ENCODE peak calls at places on chromosomes 6 and 20, in ten cellular contexts. One of them, this sample, is unnamed.

GRCh38 chr6:134722996-134723871 is 226.7 kb downstream of the ALDH8A1 start:
- DNase-seq in heart left ventricle: no peak
- DNase-seq in thoracic aorta: no peak
- DNase-seq in naive thymus-derived CD4-positive, alpha-beta T cell: no peak
- DNase-seq in iPS DF 6.9: no peak
- DNase-seq in right lobe of liver: no peak
- DNase-seq in breast epithelium: no peak
- DNase-seq in tibial artery: no peak
- DNase-seq in left ventricle myocardium inferior: no peak
- DNase-seq in psoas muscle: no peak
- DNase-seq in this sample: no peak

GRCh38 chr6:91476000-91476399 is 889.1 kb upstream of the MAP3K7 start:
- DNase-seq in heart left ventricle: no peak
- DNase-seq in psoas muscle: no peak
- DNase-seq in left ventricle myocardium inferior: no peak
- DNase-seq in iPS DF 6.9: no peak
- DNase-seq in thoracic aorta: no peak
- DNase-seq in right lobe of liver: no peak
- DNase-seq in tibial artery: no peak
- DNase-seq in naive thymus-derived CD4-positive, alpha-beta T cell: no peak
- DNase-seq in breast epithelium: no peak
- DNase-seq in this sample: peak

GRCh38 chr6:3026811-3027626 is 27.3 kb downstream of the NQO2 start:
- DNase-seq in tibial artery: no peak
- DNase-seq in left ventricle myocardium inferior: no peak
- DNase-seq in thoracic aorta: no peak
- DNase-seq in heart left ventricle: no peak
- DNase-seq in right lobe of liver: no peak
- DNase-seq in iPS DF 6.9: no peak
- DNase-seq in breast epithelium: no peak
- DNase-seq in naive thymus-derived CD4-positive, alpha-beta T cell: no peak
- DNase-seq in psoas muscle: no peak
- DNase-seq in this sample: no peak

GRCh38 chr6:130681028-130681427 is 146.2 kb upstream of the SMLR1 start:
- DNase-seq in psoas muscle: no peak
- DNase-seq in left ventricle myocardium inferior: no peak
- DNase-seq in heart left ventricle: no peak
- DNase-seq in thoracic aorta: no peak
- DNase-seq in tibial artery: no peak
- DNase-seq in iPS DF 6.9: no peak
- DNase-seq in right lobe of liver: no peak
- DNase-seq in naive thymus-derived CD4-positive, alpha-beta T cell: no peak
- DNase-seq in breast epithelium: no peak
- DNase-seq in this sample: no peak

GRCh38 chr6:122730775-122731386 is 48.6 kb upstream of the FABP7 start:
- DNase-seq in naive thymus-derived CD4-positive, alpha-beta T cell: no peak
- DNase-seq in iPS DF 6.9: no peak
- DNase-seq in right lobe of liver: no peak
- DNase-seq in breast epithelium: no peak
- DNase-seq in tibial artery: no peak
- DNase-seq in left ventricle myocardium inferior: no peak
- DNase-seq in heart left ventricle: no peak
- DNase-seq in thoracic aorta: no peak
- DNase-seq in psoas muscle: no peak
- DNase-seq in this sample: no peak

GRCh38 chr20:60882776-60883303 is 369.2 kb upstream of the CDH4 start:
- DNase-seq in psoas muscle: no peak
- DNase-seq in left ventricle myocardium inferior: no peak
- DNase-seq in breast epithelium: no peak
- DNase-seq in thoracic aorta: no peak
- DNase-seq in iPS DF 6.9: no peak
- DNase-seq in tibial artery: no peak
- DNase-seq in naive thymus-derived CD4-positive, alpha-beta T cell: no peak
- DNase-seq in heart left ventricle: no peak
- DNase-seq in right lobe of liver: no peak
- DNase-seq in this sample: no peak

GRCh38 chr6:152986978-152987377 is 4.1 kb upstream of the FBXO5 start:
- DNase-seq in iPS DF 6.9: no peak
- DNase-seq in right lobe of liver: no peak
- DNase-seq in heart left ventricle: no peak
- DNase-seq in breast epithelium: no peak
- DNase-seq in naive thymus-derived CD4-positive, alpha-beta T cell: no peak
- DNase-seq in left ventricle myocardium inferior: no peak
- DNase-seq in thoracic aorta: no peak
- DNase-seq in tibial artery: no peak
- DNase-seq in psoas muscle: no peak
- DNase-seq in this sample: no peak

GRCh38 chr6:14121936-14122344 is 4.4 kb downstream of the CD83 start:
- DNase-seq in iPS DF 6.9: no peak
- DNase-seq in breast epithelium: no peak
- DNase-seq in tibial artery: peak
- DNase-seq in heart left ventricle: no peak
- DNase-seq in thoracic aorta: no peak
- DNase-seq in left ventricle myocardium inferior: no peak
- DNase-seq in naive thymus-derived CD4-positive, alpha-beta T cell: no peak
- DNase-seq in right lobe of liver: no peak
- DNase-seq in psoas muscle: no peak
- DNase-seq in this sample: no peak

GRCh38 chr20:2010533-2010932 is 16.7 kb upstream of the PDYN start:
- DNase-seq in heart left ventricle: no peak
- DNase-seq in iPS DF 6.9: no peak
- DNase-seq in right lobe of liver: no peak
- DNase-seq in psoas muscle: no peak
- DNase-seq in thoracic aorta: no peak
- DNase-seq in naive thymus-derived CD4-positive, alpha-beta T cell: no peak
- DNase-seq in left ventricle myocardium inferior: no peak
- DNase-seq in breast epithelium: no peak
- DNase-seq in tibial artery: no peak
- DNase-seq in this sample: no peak

GRCh38 chr6:71211799-71212198 is 76.8 kb upstream of the OGFRL1 start:
- DNase-seq in naive thymus-derived CD4-positive, alpha-beta T cell: no peak
- DNase-seq in breast epithelium: no peak
- DNase-seq in heart left ventricle: no peak
- DNase-seq in iPS DF 6.9: no peak
- DNase-seq in thoracic aorta: no peak
- DNase-seq in psoas muscle: no peak
- DNase-seq in tibial artery: no peak
- DNase-seq in left ventricle myocardium inferior: no peak
- DNase-seq in right lobe of liver: no peak
- DNase-seq in this sample: no peak

GRCh38 chr20:2217857-2218529 is 77.8 kb upstream of the TGM3 start:
- DNase-seq in thoracic aorta: no peak
- DNase-seq in naive thymus-derived CD4-positive, alpha-beta T cell: no peak
- DNase-seq in heart left ventricle: no peak
- DNase-seq in psoas muscle: no peak
- DNase-seq in tibial artery: no peak
- DNase-seq in breast epithelium: no peak
- DNase-seq in left ventricle myocardium inferior: no peak
- DNase-seq in iPS DF 6.9: no peak
- DNase-seq in right lobe of liver: no peak
- DNase-seq in this sample: peak

GRCh38 chr6:110340566-110340965 is 17.6 kb downstream of the METTL24 start:
- DNase-seq in left ventricle myocardium inferior: no peak
- DNase-seq in tibial artery: no peak
- DNase-seq in breast epithelium: no peak
- DNase-seq in right lobe of liver: no peak
- DNase-seq in iPS DF 6.9: no peak
- DNase-seq in psoas muscle: no peak
- DNase-seq in naive thymus-derived CD4-positive, alpha-beta T cell: no peak
- DNase-seq in thoracic aorta: no peak
- DNase-seq in heart left ventricle: no peak
- DNase-seq in this sample: no peak

GRCh38 chr6:48764261-48764660 is 653.3 kb upstream of the PTCHD4 start:
- DNase-seq in breast epithelium: no peak
- DNase-seq in thoracic aorta: no peak
- DNase-seq in iPS DF 6.9: no peak
- DNase-seq in left ventricle myocardium inferior: no peak
- DNase-seq in naive thymus-derived CD4-positive, alpha-beta T cell: no peak
- DNase-seq in psoas muscle: no peak
- DNase-seq in right lobe of liver: no peak
- DNase-seq in heart left ventricle: no peak
- DNase-seq in tibial artery: no peak
- DNase-seq in this sample: no peak

GRCh38 chr6:28537065-28537464 is 11.4 kb downstream of the GPX5 start:
- DNase-seq in psoas muscle: no peak
- DNase-seq in left ventricle myocardium inferior: no peak
- DNase-seq in heart left ventricle: no peak
- DNase-seq in right lobe of liver: no peak
- DNase-seq in thoracic aorta: no peak
- DNase-seq in breast epithelium: no peak
- DNase-seq in naive thymus-derived CD4-positive, alpha-beta T cell: no peak
- DNase-seq in tibial artery: no peak
- DNase-seq in iPS DF 6.9: no peak
- DNase-seq in this sample: no peak

GRCh38 chr6:129029778-129030177 is 146.8 kb downstream of the LAMA2 start:
- DNase-seq in iPS DF 6.9: no peak
- DNase-seq in naive thymus-derived CD4-positive, alpha-beta T cell: no peak
- DNase-seq in tibial artery: no peak
- DNase-seq in right lobe of liver: no peak
- DNase-seq in left ventricle myocardium inferior: no peak
- DNase-seq in psoas muscle: no peak
- DNase-seq in thoracic aorta: no peak
- DNase-seq in breast epithelium: no peak
- DNase-seq in heart left ventricle: no peak
- DNase-seq in this sample: no peak

GRCh38 chr6:159074120-159074684 is 29.4 kb upstream of the TAGAP start:
- DNase-seq in right lobe of liver: no peak
- DNase-seq in psoas muscle: no peak
- DNase-seq in breast epithelium: no peak
- DNase-seq in thoracic aorta: no peak
- DNase-seq in naive thymus-derived CD4-positive, alpha-beta T cell: no peak
- DNase-seq in left ventricle myocardium inferior: no peak
- DNase-seq in iPS DF 6.9: no peak
- DNase-seq in heart left ventricle: no peak
- DNase-seq in tibial artery: no peak
- DNase-seq in this sample: peak
- H3K27ac ChIP-seq in right lobe of liver: no peak
- H3K27ac ChIP-seq in psoas muscle: no peak
- H3K27ac ChIP-seq in breast epithelium: no peak
- H3K27ac ChIP-seq in thoracic aorta: no peak
- H3K27ac ChIP-seq in naive thymus-derived CD4-positive, alpha-beta T cell: no peak
- H3K27ac ChIP-seq in left ventricle myocardium inferior: no peak
- H3K27ac ChIP-seq in iPS DF 6.9: no peak
- H3K27ac ChIP-seq in heart left ventricle: no peak
- H3K27ac ChIP-seq in tibial artery: no peak
- H3K27ac ChIP-seq in this sample: peak

GRCh38 chr6:117504478-117505144 is 22.1 kb downstream of the DCBLD1 start:
- DNase-seq in tibial artery: no peak
- DNase-seq in heart left ventricle: no peak
- DNase-seq in iPS DF 6.9: no peak
- DNase-seq in psoas muscle: no peak
- DNase-seq in breast epithelium: no peak
- DNase-seq in thoracic aorta: no peak
- DNase-seq in left ventricle myocardium inferior: no peak
- DNase-seq in naive thymus-derived CD4-positive, alpha-beta T cell: no peak
- DNase-seq in right lobe of liver: no peak
- DNase-seq in this sample: no peak
- H3K27ac ChIP-seq in tibial artery: no peak
- H3K27ac ChIP-seq in heart left ventricle: no peak
- H3K27ac ChIP-seq in iPS DF 6.9: no peak
- H3K27ac ChIP-seq in psoas muscle: no peak
- H3K27ac ChIP-seq in breast epithelium: no peak
- H3K27ac ChIP-seq in thoracic aorta: no peak
- H3K27ac ChIP-seq in left ventricle myocardium inferior: no peak
- H3K27ac ChIP-seq in naive thymus-derived CD4-positive, alpha-beta T cell: no peak
- H3K27ac ChIP-seq in right lobe of liver: no peak
- H3K27ac ChIP-seq in this sample: no peak

GRCh38 chr6:79385893-79386292 is 151.3 kb downstream of the LCA5 start:
- DNase-seq in left ventricle myocardium inferior: no peak
- DNase-seq in tibial artery: no peak
- DNase-seq in right lobe of liver: no peak
- DNase-seq in heart left ventricle: no peak
- DNase-seq in thoracic aorta: no peak
- DNase-seq in psoas muscle: no peak
- DNase-seq in breast epithelium: no peak
- DNase-seq in iPS DF 6.9: no peak
- DNase-seq in naive thymus-derived CD4-positive, alpha-beta T cell: no peak
- DNase-seq in this sample: no peak
- H3K27ac ChIP-seq in left ventricle myocardium inferior: peak
- H3K27ac ChIP-seq in tibial artery: no peak
- H3K27ac ChIP-seq in right lobe of liver: no peak
- H3K27ac ChIP-seq in heart left ventricle: no peak
- H3K27ac ChIP-seq in thoracic aorta: no peak
- H3K27ac ChIP-seq in psoas muscle: no peak
- H3K27ac ChIP-seq in breast epithelium: no peak
- H3K27ac ChIP-seq in iPS DF 6.9: no peak
- H3K27ac ChIP-seq in naive thymus-derived CD4-positive, alpha-beta T cell: no peak
- H3K27ac ChIP-seq in this sample: no peak

GRCh38 chr20:64053841-64054661 is 4.6 kb upstream of the SOX18 start:
- DNase-seq in breast epithelium: no peak
- DNase-seq in left ventricle myocardium inferior: peak
- DNase-seq in psoas muscle: peak
- DNase-seq in tibial artery: no peak
- DNase-seq in thoracic aorta: no peak
- DNase-seq in iPS DF 6.9: no peak
- DNase-seq in right lobe of liver: no peak
- DNase-seq in naive thymus-derived CD4-positive, alpha-beta T cell: no peak
- DNase-seq in heart left ventricle: peak
- DNase-seq in this sample: no peak

GRCh38 chr20:64056639-64056888 is 6.4 kb upstream of the TCEA2 start:
- DNase-seq in breast epithelium: no peak
- DNase-seq in left ventricle myocardium inferior: no peak
- DNase-seq in naive thymus-derived CD4-positive, alpha-beta T cell: no peak
- DNase-seq in tibial artery: no peak
- DNase-seq in thoracic aorta: no peak
- DNase-seq in right lobe of liver: no peak
- DNase-seq in psoas muscle: no peak
- DNase-seq in iPS DF 6.9: no peak
- DNase-seq in heart left ventricle: no peak
- DNase-seq in this sample: no peak

GRCh38 chr20:64056889-64057627 is 5.9 kb upstream of the TCEA2 start:
- DNase-seq in right lobe of liver: no peak
- DNase-seq in heart left ventricle: no peak
- DNase-seq in thoracic aorta: no peak
- DNase-seq in psoas muscle: no peak
- DNase-seq in left ventricle myocardium inferior: no peak
- DNase-seq in naive thymus-derived CD4-positive, alpha-beta T cell: no peak
- DNase-seq in tibial artery: no peak
- DNase-seq in iPS DF 6.9: no peak
- DNase-seq in breast epithelium: no peak
- DNase-seq in this sample: no peak

GRCh38 chr20:64055893-64056638 is 6.6 kb upstream of the SOX18 start:
- DNase-seq in right lobe of liver: no peak
- DNase-seq in iPS DF 6.9: no peak
- DNase-seq in thoracic aorta: no peak
- DNase-seq in left ventricle myocardium inferior: peak
- DNase-seq in naive thymus-derived CD4-positive, alpha-beta T cell: no peak
- DNase-seq in psoas muscle: peak
- DNase-seq in tibial artery: no peak
- DNase-seq in breast epithelium: no peak
- DNase-seq in heart left ventricle: peak
- DNase-seq in this sample: no peak

DNA sequence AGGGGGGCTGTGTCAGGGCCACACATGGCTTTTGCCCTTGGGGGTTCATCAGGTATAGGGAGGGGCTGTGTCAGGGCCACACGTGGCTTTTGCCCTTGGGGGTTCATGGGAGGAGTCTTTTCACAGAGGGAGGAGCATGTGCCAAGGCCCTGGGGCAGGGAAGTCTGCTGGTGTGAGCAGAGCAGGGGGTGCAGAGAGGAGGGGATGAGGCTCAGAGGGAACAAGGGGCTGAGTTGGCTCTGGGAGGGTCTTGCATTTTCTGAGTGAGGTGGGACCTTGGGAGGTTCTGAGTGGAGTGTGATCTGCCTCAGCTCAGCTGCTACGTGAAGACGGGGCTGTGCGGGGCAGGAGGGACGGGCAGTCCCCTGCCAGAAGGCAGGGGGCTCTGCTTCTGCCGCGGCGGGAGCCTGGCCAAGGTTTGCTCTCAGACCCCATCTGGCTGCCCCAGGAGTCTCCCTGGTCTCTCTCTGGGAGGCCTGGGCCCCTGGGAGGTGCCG is 6.0 kb upstream of the SOX18 start:
- DNase-seq in naive thymus-derived CD4-positive, alpha-beta T cell: no peak
- DNase-seq in iPS DF 6.9: no peak
- DNase-seq in thoracic aorta: no peak
- DNase-seq in psoas muscle: no peak
- DNase-seq in right lobe of liver: no peak
- DNase-seq in tibial artery: no peak
- DNase-seq in left ventricle myocardium inferior: no peak
- DNase-seq in heart left ventricle: no peak
- DNase-seq in breast epithelium: no peak
- DNase-seq in this sample: no peak
- H3K27ac ChIP-seq in naive thymus-derived CD4-positive, alpha-beta T cell: no peak
- H3K27ac ChIP-seq in iPS DF 6.9: no peak
- H3K27ac ChIP-seq in thoracic aorta: no peak
- H3K27ac ChIP-seq in psoas muscle: peak
- H3K27ac ChIP-seq in right lobe of liver: peak
- H3K27ac ChIP-seq in tibial artery: no peak
- H3K27ac ChIP-seq in left ventricle myocardium inferior: peak
- H3K27ac ChIP-seq in heart left ventricle: peak
- H3K27ac ChIP-seq in breast epithelium: no peak
- H3K27ac ChIP-seq in this sample: no peak